ENCODE peak calls at places on chromosomes 5 and 9, in nine cellular contexts. One of them, this sample, is unnamed.

GRCh38 chr9:72858089-72858912 is 94.6 kb downstream of the ALDH1A1 start:
- DNase-seq in NCI-H774: no peak
- DNase-seq in WTC11: no peak
- DNase-seq in Caki2: peak; percentile 86
- DNase-seq in small intestine: peak; percentile 94
- DNase-seq in astrocyte of the spinal cord: no peak
- DNase-seq in activated CD8-positive, alpha-beta memory T cell treated with anti-CD3 and anti-CD28 coated beads, Interleukin-2, amount 10 ng/mL, durations not matched to agents 7 days and 5 days: no peak
- DNase-seq in SIG-M5: no peak
- DNase-seq in posterior cingulate gyrus: no peak
- DNase-seq in this sample: no peak

GRCh38 chr5:33316773-33317172 is 124.0 kb upstream of the TARS1 start:
- DNase-seq in NCI-H774: no peak
- DNase-seq in WTC11: no peak
- DNase-seq in Caki2: no peak
- DNase-seq in small intestine: no peak
- DNase-seq in astrocyte of the spinal cord: peak; percentile 44
- DNase-seq in activated CD8-positive, alpha-beta memory T cell treated with anti-CD3 and anti-CD28 coated beads, Interleukin-2, amount 10 ng/mL, durations not matched to agents 7 days and 5 days: no peak
- DNase-seq in SIG-M5: no peak
- DNase-seq in posterior cingulate gyrus: no peak
- DNase-seq in this sample: no peak

GRCh38 chr5:143074414-143074996 is 304.3 kb downstream of the ARHGAP26 start:
- DNase-seq in NCI-H774: no peak
- DNase-seq in WTC11: no peak
- DNase-seq in Caki2: no peak
- DNase-seq in small intestine: no peak
- DNase-seq in astrocyte of the spinal cord: no peak
- DNase-seq in activated CD8-positive, alpha-beta memory T cell treated with anti-CD3 and anti-CD28 coated beads, Interleukin-2, amount 10 ng/mL, durations not matched to agents 7 days and 5 days: no peak
- DNase-seq in SIG-M5: no peak
- DNase-seq in posterior cingulate gyrus: no peak
- DNase-seq in this sample: no peak

GRCh38 chr9:4182831-4183230 is 117.0 kb downstream of the GLIS3 start:
- DNase-seq in NCI-H774: no peak
- DNase-seq in WTC11: no peak
- DNase-seq in Caki2: no peak
- DNase-seq in small intestine: no peak
- DNase-seq in astrocyte of the spinal cord: no peak
- DNase-seq in activated CD8-positive, alpha-beta memory T cell treated with anti-CD3 and anti-CD28 coated beads, Interleukin-2, amount 10 ng/mL, durations not matched to agents 7 days and 5 days: no peak
- DNase-seq in SIG-M5: no peak
- DNase-seq in posterior cingulate gyrus: no peak
- DNase-seq in this sample: no peak

GRCh38 chr9:120307599-120307998 is 272.4 kb downstream of the CDK5RAP2 start:
- DNase-seq in NCI-H774: no peak
- DNase-seq in WTC11: no peak
- DNase-seq in Caki2: no peak
- DNase-seq in small intestine: no peak
- DNase-seq in astrocyte of the spinal cord: no peak
- DNase-seq in activated CD8-positive, alpha-beta memory T cell treated with anti-CD3 and anti-CD28 coated beads, Interleukin-2, amount 10 ng/mL, durations not matched to agents 7 days and 5 days: no peak
- DNase-seq in SIG-M5: no peak
- DNase-seq in posterior cingulate gyrus: no peak
- DNase-seq in this sample: no peak

GRCh38 chr9:109886050-109886449 is 106.1 kb downstream of the PALM2AKAP2 start:
- DNase-seq in NCI-H774: no peak
- DNase-seq in WTC11: no peak
- DNase-seq in Caki2: no peak
- DNase-seq in small intestine: no peak
- DNase-seq in astrocyte of the spinal cord: no peak
- DNase-seq in activated CD8-positive, alpha-beta memory T cell treated with anti-CD3 and anti-CD28 coated beads, Interleukin-2, amount 10 ng/mL, durations not matched to agents 7 days and 5 days: no peak
- DNase-seq in SIG-M5: no peak
- DNase-seq in posterior cingulate gyrus: no peak
- DNase-seq in this sample: no peak

GRCh38 chr5:148937239-148937638 is 110.8 kb downstream of the ADRB2 start:
- DNase-seq in NCI-H774: no peak
- DNase-seq in WTC11: no peak
- DNase-seq in Caki2: no peak
- DNase-seq in small intestine: no peak
- DNase-seq in astrocyte of the spinal cord: no peak
- DNase-seq in activated CD8-positive, alpha-beta memory T cell treated with anti-CD3 and anti-CD28 coated beads, Interleukin-2, amount 10 ng/mL, durations not matched to agents 7 days and 5 days: no peak
- DNase-seq in SIG-M5: no peak
- DNase-seq in posterior cingulate gyrus: no peak
- DNase-seq in this sample: no peak

GRCh38 chr9:16335788-16336580 is 534.5 kb downstream of the BNC2 start:
- DNase-seq in NCI-H774: no peak
- DNase-seq in WTC11: no peak
- DNase-seq in Caki2: peak; percentile 84
- DNase-seq in small intestine: no peak
- DNase-seq in astrocyte of the spinal cord: peak; percentile 98
- DNase-seq in activated CD8-positive, alpha-beta memory T cell treated with anti-CD3 and anti-CD28 coated beads, Interleukin-2, amount 10 ng/mL, durations not matched to agents 7 days and 5 days: no peak
- DNase-seq in SIG-M5: no peak
- DNase-seq in posterior cingulate gyrus: no peak
- DNase-seq in this sample: peak; percentile 85

GRCh38 chr9:127452481-127453092 is 1.3 kb downstream of the LRSAM1 start:
- DNase-seq in NCI-H774: peak; percentile 49
- DNase-seq in WTC11: no peak
- DNase-seq in Caki2: no peak
- DNase-seq in small intestine: peak; percentile 90
- DNase-seq in astrocyte of the spinal cord: peak; percentile 8
- DNase-seq in activated CD8-positive, alpha-beta memory T cell treated with anti-CD3 and anti-CD28 coated beads, Interleukin-2, amount 10 ng/mL, durations not matched to agents 7 days and 5 days: no peak
- DNase-seq in SIG-M5: no peak
- DNase-seq in posterior cingulate gyrus: peak; percentile 77
- DNase-seq in this sample: peak; percentile 73

GRCh38 chr9:12923472-12924009 is 148.7 kb downstream of the LURAP1L start:
- DNase-seq in NCI-H774: no peak
- DNase-seq in WTC11: no peak
- DNase-seq in Caki2: no peak
- DNase-seq in small intestine: no peak
- DNase-seq in astrocyte of the spinal cord: peak; percentile 81
- DNase-seq in activated CD8-positive, alpha-beta memory T cell treated with anti-CD3 and anti-CD28 coated beads, Interleukin-2, amount 10 ng/mL, durations not matched to agents 7 days and 5 days: no peak
- DNase-seq in SIG-M5: no peak
- DNase-seq in posterior cingulate gyrus: no peak
- DNase-seq in this sample: peak; percentile 10

GRCh38 chr9:91067306-91067860 is 265.8 kb downstream of the SYK start:
- DNase-seq in NCI-H774: no peak
- DNase-seq in WTC11: no peak
- DNase-seq in Caki2: no peak
- DNase-seq in small intestine: no peak
- DNase-seq in astrocyte of the spinal cord: no peak
- DNase-seq in activated CD8-positive, alpha-beta memory T cell treated with anti-CD3 and anti-CD28 coated beads, Interleukin-2, amount 10 ng/mL, durations not matched to agents 7 days and 5 days: peak; percentile 16
- DNase-seq in SIG-M5: no peak
- DNase-seq in posterior cingulate gyrus: no peak
- DNase-seq in this sample: no peak

GRCh38 chr5:176647870-176648466 is 684 bp downstream of the TSPAN17 start:
- DNase-seq in NCI-H774: no peak
- DNase-seq in WTC11: no peak
- DNase-seq in Caki2: peak; percentile 25
- DNase-seq in small intestine: peak; percentile 49
- DNase-seq in astrocyte of the spinal cord: peak; percentile 32
- DNase-seq in activated CD8-positive, alpha-beta memory T cell treated with anti-CD3 and anti-CD28 coated beads, Interleukin-2, amount 10 ng/mL, durations not matched to agents 7 days and 5 days: peak; percentile 48
- DNase-seq in SIG-M5: no peak
- DNase-seq in posterior cingulate gyrus: peak; percentile 86
- DNase-seq in this sample: no peak

GRCh38 chr5:53438079-53438478 is 42.4 kb upstream of the FST start:
- DNase-seq in NCI-H774: no peak
- DNase-seq in WTC11: no peak
- DNase-seq in Caki2: no peak
- DNase-seq in small intestine: no peak
- DNase-seq in astrocyte of the spinal cord: no peak
- DNase-seq in activated CD8-positive, alpha-beta memory T cell treated with anti-CD3 and anti-CD28 coated beads, Interleukin-2, amount 10 ng/mL, durations not matched to agents 7 days and 5 days: no peak
- DNase-seq in SIG-M5: no peak
- DNase-seq in posterior cingulate gyrus: no peak
- DNase-seq in this sample: no peak

GRCh38 chr5:55997742-55998351 is 3.1 kb upstream of the IL6ST start:
- DNase-seq in NCI-H774: no peak
- DNase-seq in WTC11: no peak
- DNase-seq in Caki2: peak; percentile 50
- DNase-seq in small intestine: peak; percentile 70
- DNase-seq in astrocyte of the spinal cord: peak; percentile 35
- DNase-seq in activated CD8-positive, alpha-beta memory T cell treated with anti-CD3 and anti-CD28 coated beads, Interleukin-2, amount 10 ng/mL, durations not matched to agents 7 days and 5 days: no peak
- DNase-seq in SIG-M5: no peak
- DNase-seq in posterior cingulate gyrus: no peak
- DNase-seq in this sample: no peak

GRCh38 chr5:127254729-127255284 is 35.8 kb upstream of the MEGF10 start:
- DNase-seq in NCI-H774: no peak
- DNase-seq in WTC11: no peak
- DNase-seq in Caki2: peak; percentile 18
- DNase-seq in small intestine: no peak
- DNase-seq in astrocyte of the spinal cord: peak; percentile 86
- DNase-seq in activated CD8-positive, alpha-beta memory T cell treated with anti-CD3 and anti-CD28 coated beads, Interleukin-2, amount 10 ng/mL, durations not matched to agents 7 days and 5 days: no peak
- DNase-seq in SIG-M5: no peak
- DNase-seq in posterior cingulate gyrus: no peak
- DNase-seq in this sample: no peak

GRCh38 chr5:134041570-134042411 is 37.0 kb upstream of the VDAC1 start:
- DNase-seq in NCI-H774: no peak
- DNase-seq in WTC11: no peak
- DNase-seq in Caki2: no peak
- DNase-seq in small intestine: no peak
- DNase-seq in astrocyte of the spinal cord: no peak
- DNase-seq in activated CD8-positive, alpha-beta memory T cell treated with anti-CD3 and anti-CD28 coated beads, Interleukin-2, amount 10 ng/mL, durations not matched to agents 7 days and 5 days: no peak
- DNase-seq in SIG-M5: no peak
- DNase-seq in posterior cingulate gyrus: peak; percentile 74
- DNase-seq in this sample: no peak

GRCh38 chr9:118029425-118029824 is 325.2 kb downstream of the TLR4 start:
- DNase-seq in NCI-H774: no peak
- DNase-seq in WTC11: no peak
- DNase-seq in Caki2: no peak
- DNase-seq in small intestine: no peak
- DNase-seq in astrocyte of the spinal cord: no peak
- DNase-seq in activated CD8-positive, alpha-beta memory T cell treated with anti-CD3 and anti-CD28 coated beads, Interleukin-2, amount 10 ng/mL, durations not matched to agents 7 days and 5 days: no peak
- DNase-seq in SIG-M5: no peak
- DNase-seq in posterior cingulate gyrus: no peak
- DNase-seq in this sample: no peak

GRCh38 chr5:175652741-175653663 is 4.9 kb upstream of the HRH2 start:
- DNase-seq in NCI-H774: no peak
- DNase-seq in WTC11: no peak
- DNase-seq in Caki2: no peak
- DNase-seq in small intestine: no peak
- DNase-seq in astrocyte of the spinal cord: no peak
- DNase-seq in activated CD8-positive, alpha-beta memory T cell treated with anti-CD3 and anti-CD28 coated beads, Interleukin-2, amount 10 ng/mL, durations not matched to agents 7 days and 5 days: peak; percentile 92
- DNase-seq in SIG-M5: peak; percentile 40
- DNase-seq in posterior cingulate gyrus: no peak
- DNase-seq in this sample: no peak

GRCh38 chr5:132655821-132656773 is 1.9 kb upstream of the IL13 start:
- DNase-seq in NCI-H774: no peak
- DNase-seq in WTC11: peak; percentile 55
- DNase-seq in Caki2: no peak
- DNase-seq in small intestine: no peak
- DNase-seq in astrocyte of the spinal cord: peak; percentile 21
- DNase-seq in activated CD8-positive, alpha-beta memory T cell treated with anti-CD3 and anti-CD28 coated beads, Interleukin-2, amount 10 ng/mL, durations not matched to agents 7 days and 5 days: peak; percentile 61
- DNase-seq in SIG-M5: no peak
- DNase-seq in posterior cingulate gyrus: peak; percentile 91
- DNase-seq in this sample: no peak

GRCh38 chr5:167790462-167791260 is 500.8 kb upstream of the WWC1 start:
- DNase-seq in NCI-H774: no peak
- DNase-seq in WTC11: no peak
- DNase-seq in Caki2: no peak
- DNase-seq in small intestine: no peak
- DNase-seq in astrocyte of the spinal cord: peak; percentile 64
- DNase-seq in activated CD8-positive, alpha-beta memory T cell treated with anti-CD3 and anti-CD28 coated beads, Interleukin-2, amount 10 ng/mL, durations not matched to agents 7 days and 5 days: no peak
- DNase-seq in SIG-M5: no peak
- DNase-seq in posterior cingulate gyrus: no peak
- DNase-seq in this sample: no peak

GRCh38 chr5:63111891-63112290 is 533.3 kb downstream of the LRRC70 start:
- DNase-seq in NCI-H774: no peak
- DNase-seq in WTC11: no peak
- DNase-seq in Caki2: peak; percentile 2
- DNase-seq in small intestine: no peak
- DNase-seq in astrocyte of the spinal cord: no peak
- DNase-seq in activated CD8-positive, alpha-beta memory T cell treated with anti-CD3 and anti-CD28 coated beads, Interleukin-2, amount 10 ng/mL, durations not matched to agents 7 days and 5 days: no peak
- DNase-seq in SIG-M5: no peak
- DNase-seq in posterior cingulate gyrus: no peak
- DNase-seq in this sample: no peak

GRCh38 chr5:152218694-152219093 is 186.4 kb downstream of the NMUR2 start:
- DNase-seq in NCI-H774: no peak
- DNase-seq in WTC11: no peak
- DNase-seq in Caki2: no peak
- DNase-seq in small intestine: no peak
- DNase-seq in astrocyte of the spinal cord: no peak
- DNase-seq in activated CD8-positive, alpha-beta memory T cell treated with anti-CD3 and anti-CD28 coated beads, Interleukin-2, amount 10 ng/mL, durations not matched to agents 7 days and 5 days: no peak
- DNase-seq in SIG-M5: no peak
- DNase-seq in posterior cingulate gyrus: no peak
- DNase-seq in this sample: no peak

GRCh38 chr5:59790399-59791130 is 103.0 kb downstream of the PDE4D start:
- DNase-seq in NCI-H774: no peak
- DNase-seq in WTC11: no peak
- DNase-seq in Caki2: no peak
- DNase-seq in small intestine: no peak
- DNase-seq in astrocyte of the spinal cord: peak; percentile 63
- DNase-seq in activated CD8-positive, alpha-beta memory T cell treated with anti-CD3 and anti-CD28 coated beads, Interleukin-2, amount 10 ng/mL, durations not matched to agents 7 days and 5 days: no peak
- DNase-seq in SIG-M5: no peak
- DNase-seq in posterior cingulate gyrus: peak; percentile 87
- DNase-seq in this sample: no peak

GRCh38 chr9:130295945-130296782 is 30.6 kb downstream of the HMCN2 start:
- DNase-seq in NCI-H774: no peak
- DNase-seq in WTC11: no peak
- DNase-seq in Caki2: no peak
- DNase-seq in small intestine: no peak
- DNase-seq in astrocyte of the spinal cord: no peak
- DNase-seq in activated CD8-positive, alpha-beta memory T cell treated with anti-CD3 and anti-CD28 coated beads, Interleukin-2, amount 10 ng/mL, durations not matched to agents 7 days and 5 days: no peak
- DNase-seq in SIG-M5: no peak
- DNase-seq in posterior cingulate gyrus: peak; percentile 56
- DNase-seq in this sample: no peak

GRCh38 chr5:107806705-107807104 is 136.0 kb upstream of the EFNA5 start:
- DNase-seq in NCI-H774: no peak
- DNase-seq in WTC11: no peak
- DNase-seq in Caki2: peak; percentile 45
- DNase-seq in small intestine: peak; percentile 21
- DNase-seq in astrocyte of the spinal cord: no peak
- DNase-seq in activated CD8-positive, alpha-beta memory T cell treated with anti-CD3 and anti-CD28 coated beads, Interleukin-2, amount 10 ng/mL, durations not matched to agents 7 days and 5 days: no peak
- DNase-seq in SIG-M5: no peak
- DNase-seq in posterior cingulate gyrus: no peak
- DNase-seq in this sample: no peak

GRCh38 chr9:10875752-10876151 is 262.9 kb upstream of the PTPRD start:
- DNase-seq in NCI-H774: no peak
- DNase-seq in WTC11: no peak
- DNase-seq in Caki2: no peak
- DNase-seq in small intestine: no peak
- DNase-seq in astrocyte of the spinal cord: peak; percentile 47
- DNase-seq in activated CD8-positive, alpha-beta memory T cell treated with anti-CD3 and anti-CD28 coated beads, Interleukin-2, amount 10 ng/mL, durations not matched to agents 7 days and 5 days: no peak
- DNase-seq in SIG-M5: no peak
- DNase-seq in posterior cingulate gyrus: no peak
- DNase-seq in this sample: no peak

GRCh38 chr9:72356019-72356653 is 8.9 kb downstream of the ZFAND5 start:
- DNase-seq in NCI-H774: no peak
- DNase-seq in WTC11: no peak
- DNase-seq in Caki2: no peak
- DNase-seq in small intestine: no peak
- DNase-seq in astrocyte of the spinal cord: peak; percentile 19
- DNase-seq in activated CD8-positive, alpha-beta memory T cell treated with anti-CD3 and anti-CD28 coated beads, Interleukin-2, amount 10 ng/mL, durations not matched to agents 7 days and 5 days: no peak
- DNase-seq in SIG-M5: no peak
- DNase-seq in posterior cingulate gyrus: no peak
- DNase-seq in this sample: no peak

GRCh38 chr9:92489209-92489608 is 6.9 kb upstream of the ASPN start:
- DNase-seq in NCI-H774: no peak
- DNase-seq in WTC11: no peak
- DNase-seq in Caki2: no peak
- DNase-seq in small intestine: no peak
- DNase-seq in astrocyte of the spinal cord: peak; percentile 55
- DNase-seq in activated CD8-positive, alpha-beta memory T cell treated with anti-CD3 and anti-CD28 coated beads, Interleukin-2, amount 10 ng/mL, durations not matched to agents 7 days and 5 days: no peak
- DNase-seq in SIG-M5: no peak
- DNase-seq in posterior cingulate gyrus: no peak
- DNase-seq in this sample: no peak

GRCh38 chr5:59151162-59151889 is 568.5 kb downstream of the RAB3C start:
- DNase-seq in NCI-H774: no peak
- DNase-seq in WTC11: no peak
- DNase-seq in Caki2: no peak
- DNase-seq in small intestine: peak; percentile 73
- DNase-seq in astrocyte of the spinal cord: no peak
- DNase-seq in activated CD8-positive, alpha-beta memory T cell treated with anti-CD3 and anti-CD28 coated beads, Interleukin-2, amount 10 ng/mL, durations not matched to agents 7 days and 5 days: no peak
- DNase-seq in SIG-M5: no peak
- DNase-seq in posterior cingulate gyrus: no peak
- DNase-seq in this sample: no peak

GRCh38 chr9:107489687-107490605 is at the start of gene KLF4:
- DNase-seq in NCI-H774: peak; percentile 91
- DNase-seq in WTC11: peak; percentile 80
- DNase-seq in Caki2: peak; percentile 88
- DNase-seq in small intestine: peak; percentile 94
- DNase-seq in astrocyte of the spinal cord: peak; percentile 96
- DNase-seq in activated CD8-positive, alpha-beta memory T cell treated with anti-CD3 and anti-CD28 coated beads, Interleukin-2, amount 10 ng/mL, durations not matched to agents 7 days and 5 days: peak; percentile 77
- DNase-seq in SIG-M5: peak; percentile 33
- DNase-seq in posterior cingulate gyrus: peak; percentile 97
- DNase-seq in this sample: peak; percentile 91

GRCh38 chr9:133046196-133046899 is 15.4 kb upstream of the CEL start:
- DNase-seq in NCI-H774: no peak
- DNase-seq in WTC11: no peak
- DNase-seq in Caki2: no peak
- DNase-seq in small intestine: no peak
- DNase-seq in astrocyte of the spinal cord: no peak
- DNase-seq in activated CD8-positive, alpha-beta memory T cell treated with anti-CD3 and anti-CD28 coated beads, Interleukin-2, amount 10 ng/mL, durations not matched to agents 7 days and 5 days: no peak
- DNase-seq in SIG-M5: no peak
- DNase-seq in posterior cingulate gyrus: peak; percentile 63
- DNase-seq in this sample: no peak